ENCODE peak calls at places on chromosomes 2 and 18, in ten cellular contexts. L is tibial nerve, V is heart left ventricle, U is stomach, N is endothelial cell of umbilical vein, G is body of pancreas, O is esophagus squamous epithelium, W is adrenal gland, H is IMR-90, Z is uterus. J is an unnamed sample.

GRCh38 chr2:186518291-186518690 is 32.2 kb downstream of the ZC3H15 start:
- DNase-seq in H (no peak), N (no peak), W (no peak), V (no peak), Z (no peak), G (no peak), L (no peak), U (no peak), O (no peak), J (no peak)

GRCh38 chr2:17228461-17228860 is 289.8 kb downstream of the RAD51AP2 start:
- DNase-seq in O (no peak), G (no peak), U (no peak), L (no peak), V (no peak), Z (no peak), N (no peak), H (no peak), W (no peak), J (no peak)

GRCh38 chr2:65539633-65540032 is 107.2 kb upstream of the SPRED2 start:
- DNase-seq in L (no peak), U (no peak), Z (no peak), H (no peak), O (no peak), G (no peak), W (no peak), V (no peak), N (no peak), J (no peak)

GRCh38 chr2:82790277-82791021 is 1668.6 kb downstream of the SUCLG1 start:
- DNase-seq in H (peak), W (no peak), O (no peak), U (no peak), V (no peak), Z (no peak), L (no peak), G (peak), N (no peak), J (no peak)

GRCh38 chr2:69087912-69088240 is 74.9 kb downstream of the ANTXR1 start:
- DNase-seq in V (no peak), H (peak), U (no peak), Z (no peak), N (no peak), W (no peak), L (no peak), O (no peak), G (no peak), J (no peak)

GRCh38 chr18:24878289-24878688 is 417.9 kb downstream of the HRH4 start:
- DNase-seq in G (no peak), W (peak), N (peak), U (no peak), O (no peak), H (peak), L (no peak), V (no peak), Z (peak), J (no peak)

GRCh38 chr2:167181674-167182073 is 293.4 kb downstream of the XIRP2 start:
- DNase-seq in G (no peak), U (no peak), V (no peak), O (no peak), Z (no peak), W (no peak), H (peak), N (no peak), L (no peak), J (no peak)

GRCh38 chr2:231900486-231900942 is 25.7 kb downstream of the NPPC start:
- DNase-seq in G (peak), Z (peak), U (peak), N (peak), H (peak), O (no peak), L (peak), V (peak), W (peak), J (peak)

GRCh38 chr18:49055196-49055595 is 104.4 kb upstream of the SMAD7 start:
- DNase-seq in H (no peak), L (no peak), O (no peak), V (no peak), Z (no peak), W (no peak), G (no peak), U (no peak), N (no peak), J (no peak)

GRCh38 chr2:113200236-113200635 is 26.5 kb downstream of the PSD4 start:
- DNase-seq in U (no peak), G (no peak), L (no peak), O (no peak), Z (no peak), N (no peak), V (no peak), H (no peak), W (no peak), J (peak)

GRCh38 chr2:53567073-53567472 is 200.5 kb upstream of the CHAC2 start:
- DNase-seq in W (no peak), U (no peak), N (no peak), G (no peak), H (no peak), Z (no peak), L (no peak), O (no peak), V (no peak), J (no peak)

GRCh38 chr2:122395687-122396086 is 640.2 kb downstream of the TSN start:
- DNase-seq in G (no peak), L (no peak), H (no peak), U (no peak), Z (no peak), N (no peak), W (no peak), V (no peak), O (no peak), J (no peak)

GRCh38 chr18:45658756-45659155 is 43.5 kb downstream of the SLC14A2 start:
- DNase-seq in G (no peak), L (no peak), V (no peak), W (no peak), U (no peak), Z (no peak), N (peak), O (no peak), H (peak), J (no peak)

GRCh38 chr2:237435844-237436590 is 22.1 kb upstream of the COL6A3 start:
- DNase-seq in H (peak), W (no peak), G (no peak), V (no peak), L (no peak), U (no peak), N (no peak), Z (peak), O (no peak), J (no peak)

GRCh38 chr2:237626813-237627451 is 455 bp upstream of the LRRFIP1 start:
- DNase-seq in H (no peak), Z (no peak), O (no peak), V (no peak), W (no peak), G (peak), L (no peak), N (no peak), U (no peak), J (peak)

GRCh38 chr2:111918383-111918806 is 20.0 kb downstream of the MERTK start:
- DNase-seq in Z (no peak), G (no peak), U (no peak), W (no peak), N (peak), L (no peak), O (no peak), H (peak), V (no peak), J (no peak)

GRCh38 chr2:118061135-118061955 is 26.9 kb upstream of the INSIG2 start:
- DNase-seq in L (no peak), H (peak), G (no peak), W (no peak), V (peak), U (no peak), O (no peak), N (peak), Z (no peak), J (no peak)

GRCh38 chr18:71743634-71744033 is 800.5 kb downstream of the CBLN2 start:
- DNase-seq in L (no peak), U (no peak), O (no peak), H (no peak), V (no peak), G (no peak), Z (no peak), N (no peak), W (no peak), J (no peak)

GRCh38 chr2:112547333-112547732 is 5.1 kb downstream of the POLR1B start:
- DNase-seq in O (no peak), L (no peak), U (no peak), W (peak), Z (no peak), V (no peak), N (no peak), G (no peak), H (peak), J (no peak)

GRCh38 chr2:72759755-72760154 is 66.1 kb downstream of the EXOC6B start:
- DNase-seq in N (no peak), V (no peak), H (no peak), G (no peak), O (no peak), U (no peak), W (peak), L (no peak), Z (no peak), J (no peak)

GRCh38 chr2:35454966-35455638 is 900.5 kb upstream of the CRIM1 start:
- DNase-seq in G (no peak), U (no peak), L (no peak), O (no peak), H (no peak), W (no peak), V (no peak), N (peak), Z (no peak), J (no peak)

GRCh38 chr2:214193943-214194342 is 216.9 kb upstream of the VWC2L start:
- DNase-seq in G (no peak), V (no peak), Z (no peak), N (no peak), H (peak), L (no peak), W (no peak), U (no peak), O (no peak), J (no peak)

GRCh38 chr2:145411493-145411892 is 891.6 kb upstream of the ZEB2 start:
- DNase-seq in V (no peak), G (no peak), H (no peak), U (no peak), W (no peak), L (no peak), O (no peak), N (no peak), Z (no peak), J (no peak)

GRCh38 chr2:154850532-154850931 is 152.0 kb downstream of the KCNJ3 start:
- DNase-seq in G (no peak), W (no peak), H (no peak), L (no peak), O (no peak), U (no peak), Z (no peak), N (no peak), V (no peak), J (no peak)

GRCh38 chr18:54125429-54125828 is 99.0 kb downstream of the MBD2 start:
- DNase-seq in G (no peak), H (no peak), L (no peak), N (peak), O (no peak), W (no peak), Z (no peak), U (no peak), V (no peak), J (no peak)

GRCh38 chr2:233354500-233354924 is 218 bp downstream of the DGKD start:
- DNase-seq in O (no peak), N (no peak), G (no peak), U (no peak), V (no peak), H (no peak), Z (no peak), W (no peak), L (no peak), J (no peak)
- TF ChIP-seq CTCF in O (no peak), N (no peak), G (no peak), U (no peak), V (peak), H (no peak), Z (no peak), W (peak), L (no peak), J (no peak)

DNA sequence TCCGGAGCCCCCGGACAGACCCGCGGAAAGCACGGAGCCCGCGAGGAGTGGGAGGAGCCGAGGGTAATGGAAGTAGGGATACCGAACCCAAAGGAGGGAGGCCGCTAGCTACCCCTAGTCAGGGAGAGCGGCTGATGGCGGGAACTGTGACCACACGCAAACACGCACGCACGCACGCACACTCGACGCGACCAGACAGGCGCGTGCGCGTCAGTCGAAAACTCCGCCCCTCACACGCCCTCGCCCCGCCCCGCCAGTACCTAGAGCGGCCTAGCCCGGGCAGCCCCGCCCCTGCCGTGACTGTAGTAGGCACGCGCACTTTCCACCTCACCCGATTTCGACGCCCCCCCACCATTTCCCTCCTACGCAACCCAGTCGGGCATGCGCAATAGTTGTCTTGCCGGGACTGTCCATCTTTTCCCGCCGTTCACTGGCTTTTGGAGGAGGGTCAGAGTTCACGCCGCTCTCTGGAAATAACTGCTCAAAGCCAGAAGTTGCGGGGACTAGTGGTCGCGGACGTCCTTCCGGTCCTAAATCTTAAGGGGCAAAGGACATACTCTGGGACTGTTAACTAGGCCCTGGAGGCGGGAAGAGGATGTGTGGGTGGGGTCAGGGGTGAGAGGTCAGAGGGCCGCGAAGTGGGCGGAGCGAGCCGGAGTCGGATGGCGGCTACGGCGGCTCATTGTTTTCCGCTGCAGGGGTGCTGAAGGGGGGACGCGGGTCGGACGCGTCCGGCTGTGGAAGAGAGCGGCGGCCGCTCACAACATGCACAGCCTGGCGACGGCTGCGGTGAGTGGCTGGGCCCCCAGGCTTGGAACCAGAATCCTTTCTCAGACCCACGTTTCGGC is at the start of the genes CNOT9 and USP37:
- DNase-seq in O (peak), Z (peak), V (peak), G (peak), H (peak), L (peak), U (peak), N (peak), W (peak), J (peak)
- TF ChIP-seq POLR2A in O (peak), Z (peak), V (no peak), G (peak), H (peak), L (peak), U (no peak), N (peak), W (peak), J (peak)

GRCh38 chr2:36468463-36469266 is 113.1 kb downstream of the CRIM1 start:
- DNase-seq in N (peak), U (no peak), G (no peak), O (no peak), V (no peak), H (peak), W (no peak), L (no peak), Z (no peak), J (no peak)
- H3K27ac ChIP-seq in N (peak), U (no peak), G (no peak), O (no peak), V (no peak), H (peak), W (no peak), L (no peak), Z (no peak), J (no peak)

DNA sequence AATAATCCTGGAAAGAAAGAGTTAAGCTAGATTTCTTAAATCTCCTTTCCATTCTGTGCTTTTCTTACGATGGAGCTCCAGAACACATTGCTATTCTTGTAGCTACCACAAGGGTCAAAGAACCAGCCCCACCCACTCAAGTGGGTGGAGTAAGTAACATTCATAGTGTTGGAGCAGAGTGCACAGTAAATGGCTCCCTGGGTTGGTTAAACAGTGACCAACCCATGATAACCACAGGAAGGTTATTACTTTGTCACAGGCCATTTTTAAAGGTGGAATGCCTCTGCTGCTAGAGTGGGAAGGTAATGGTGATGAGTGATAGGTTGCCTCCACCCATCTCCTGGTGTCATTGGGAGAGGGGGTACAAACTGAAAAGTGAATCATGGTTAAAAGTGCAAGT is 13.9 kb downstream of the ARPC2 start:
- DNase-seq in O (no peak), G (peak), H (peak), N (no peak), V (no peak), L (no peak), U (peak), Z (no peak), W (no peak), J (no peak)
- TF ChIP-seq CTCF in O (peak), G (peak), H (no peak), N (no peak), V (no peak), L (no peak), U (no peak), Z (no peak), W (no peak), J (no peak)

DNA sequence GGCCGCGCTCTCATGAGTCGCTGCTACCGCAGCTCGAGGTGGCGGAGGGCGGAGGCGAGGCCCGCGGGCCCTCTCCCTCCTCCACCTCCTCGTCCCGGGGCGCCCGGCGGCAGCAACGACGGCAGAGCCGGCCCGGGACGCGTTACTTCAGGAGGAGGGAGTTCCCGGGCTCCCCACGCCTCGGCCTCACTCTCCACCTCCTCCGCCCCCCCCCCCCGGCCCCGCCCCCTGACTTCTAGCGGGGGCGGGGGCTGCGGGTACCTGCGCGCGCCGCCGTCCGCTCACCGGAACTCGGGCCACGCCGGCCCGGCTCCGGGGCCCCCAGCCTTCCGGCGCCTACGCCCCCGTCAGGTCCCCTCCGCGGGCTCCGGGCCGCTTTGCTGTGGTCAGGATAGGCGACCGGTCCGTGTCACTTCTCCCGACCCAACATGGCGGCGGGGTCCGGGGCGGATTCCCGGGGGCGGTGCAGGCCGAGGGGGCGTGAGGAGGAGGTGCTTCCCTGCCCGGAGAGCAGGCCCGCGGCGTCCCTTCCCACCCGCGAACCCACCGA is at the start of gene YES1:
- DNase-seq in L (peak), O (peak), U (peak), G (peak), Z (peak), V (peak), H (peak), W (peak), N (peak), J (peak)
- TF ChIP-seq POLR2A in L (peak), O (peak), U (no peak), G (peak), Z (peak), V (no peak), H (no peak), W (peak), N (peak), J (no peak)

DNA sequence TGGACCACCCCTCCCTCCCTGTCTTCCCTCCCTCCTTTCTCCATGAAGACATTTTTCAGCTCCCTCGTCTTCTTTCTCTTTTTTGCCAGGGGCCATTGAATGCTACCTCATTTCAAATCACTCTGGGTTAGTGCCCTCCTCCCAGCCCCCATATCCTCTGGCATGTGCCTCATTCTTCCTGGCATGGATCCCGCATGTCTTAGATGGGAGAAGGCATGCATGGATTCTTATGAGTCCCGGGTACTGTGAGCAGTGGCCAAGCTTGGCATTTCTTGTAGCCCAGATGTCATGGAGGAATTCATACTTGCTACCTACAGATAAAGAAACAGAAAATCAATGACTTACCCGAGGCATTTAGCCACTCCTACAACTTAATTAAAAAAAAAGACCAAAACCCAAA is 9.0 kb upstream of the HAAO start:
- DNase-seq in U (no peak), O (no peak), L (no peak), N (no peak), H (peak), G (no peak), Z (no peak), W (no peak), V (no peak), J (no peak)
- H3K27ac ChIP-seq in U (peak), O (no peak), L (peak), N (no peak), H (peak), G (no peak), Z (no peak), W (no peak), V (no peak), J (no peak)

J was measured in spleen.